ENCODE peak calls at places on chromosome 6, in eight cellular contexts. L is cardiac muscle cell, J is tibial nerve, G is astrocyte, I is Peyer's patch, Z is psoas muscle, W is neuronal stem cell, N is GM23248. S is an unnamed sample.

GRCh38 chr6:166258854-166259276 is 49.3 kb downstream of the PRR18 start:
- DNase-seq in L (no peak), J (peak), G (no peak), I (no peak), Z (no peak), W (no peak), N (no peak), S (no peak)

GRCh38 chr6:40586369-40586768 is 795 bp downstream of the LRFN2 start:
- DNase-seq in L (no peak), J (no peak), G (no peak), I (no peak), Z (no peak), W (no peak), N (no peak), S (no peak)

GRCh38 chr6:169250660-169251059 is 3.0 kb downstream of the THBS2 start:
- DNase-seq in L (peak), J (no peak), G (peak), I (peak), Z (no peak), W (no peak), N (peak), S (no peak)

GRCh38 chr6:112189494-112189893 is 64.9 kb downstream of the LAMA4 start:
- DNase-seq in L (no peak), J (no peak), G (peak), I (no peak), Z (peak), W (no peak), N (peak), S (no peak)

GRCh38 chr6:170174771-170175643 is 115.9 kb downstream of the DLL1 start:
- DNase-seq in L (no peak), J (no peak), G (no peak), I (peak), Z (no peak), W (no peak), N (no peak), S (no peak)

GRCh38 chr6:106975699-106976032 is 1.1 kb upstream of the CD24 start:
- DNase-seq in L (peak), J (no peak), G (peak), I (no peak), Z (no peak), W (peak), N (peak), S (no peak)

GRCh38 chr6:12896208-12896733 is 179.7 kb downstream of the PHACTR1 start:
- DNase-seq in L (no peak), J (no peak), G (no peak), I (no peak), Z (no peak), W (no peak), N (no peak), S (no peak)

GRCh38 chr6:115976321-115976870 is 84.3 kb downstream of the FRK start:
- DNase-seq in L (no peak), J (no peak), G (no peak), I (no peak), Z (no peak), W (no peak), N (no peak), S (no peak)

GRCh38 chr6:34513628-34514027 is 42.5 kb downstream of the SPDEF start:
- DNase-seq in L (no peak), J (no peak), G (no peak), I (no peak), Z (no peak), W (no peak), N (no peak), S (no peak)

GRCh38 chr6:138461647-138462046 is 37.6 kb downstream of the NHSL1 start:
- DNase-seq in L (no peak), J (no peak), G (no peak), I (no peak), Z (no peak), W (no peak), N (no peak), S (no peak)

GRCh38 chr6:138454976-138455706 is 44.2 kb downstream of the NHSL1 start:
- DNase-seq in L (no peak), J (no peak), G (peak), I (peak), Z (no peak), W (no peak), N (peak), S (no peak)

GRCh38 chr6:138451043-138451442 is 47.0 kb downstream of the HEBP2 start:
- DNase-seq in L (no peak), J (no peak), G (no peak), I (no peak), Z (no peak), W (no peak), N (no peak), S (no peak)

GRCh38 chr6:138455746-138456392 is 43.4 kb downstream of the NHSL1 start:
- DNase-seq in L (peak), J (no peak), G (peak), I (no peak), Z (no peak), W (no peak), N (peak), S (no peak)

GRCh38 chr6:138456393-138456775 is 42.9 kb downstream of the NHSL1 start:
- DNase-seq in L (no peak), J (no peak), G (no peak), I (no peak), Z (no peak), W (no peak), N (no peak), S (no peak)
- H3K4me3 ChIP-seq in L (no peak), J (no peak), G (no peak), I (no peak), Z (no peak), W (no peak), N (no peak), S (no peak)

GRCh38 chr6:150492941-150493340 is 106.7 kb upstream of the PLEKHG1 start:
- DNase-seq in L (peak), J (no peak), G (peak), I (no peak), Z (no peak), W (no peak), N (peak), S (peak)
- H3K4me3 ChIP-seq in L (no peak), J (no peak), G (no peak), I (no peak), Z (no peak), W (no peak), N (no peak), S (no peak)

DNA sequence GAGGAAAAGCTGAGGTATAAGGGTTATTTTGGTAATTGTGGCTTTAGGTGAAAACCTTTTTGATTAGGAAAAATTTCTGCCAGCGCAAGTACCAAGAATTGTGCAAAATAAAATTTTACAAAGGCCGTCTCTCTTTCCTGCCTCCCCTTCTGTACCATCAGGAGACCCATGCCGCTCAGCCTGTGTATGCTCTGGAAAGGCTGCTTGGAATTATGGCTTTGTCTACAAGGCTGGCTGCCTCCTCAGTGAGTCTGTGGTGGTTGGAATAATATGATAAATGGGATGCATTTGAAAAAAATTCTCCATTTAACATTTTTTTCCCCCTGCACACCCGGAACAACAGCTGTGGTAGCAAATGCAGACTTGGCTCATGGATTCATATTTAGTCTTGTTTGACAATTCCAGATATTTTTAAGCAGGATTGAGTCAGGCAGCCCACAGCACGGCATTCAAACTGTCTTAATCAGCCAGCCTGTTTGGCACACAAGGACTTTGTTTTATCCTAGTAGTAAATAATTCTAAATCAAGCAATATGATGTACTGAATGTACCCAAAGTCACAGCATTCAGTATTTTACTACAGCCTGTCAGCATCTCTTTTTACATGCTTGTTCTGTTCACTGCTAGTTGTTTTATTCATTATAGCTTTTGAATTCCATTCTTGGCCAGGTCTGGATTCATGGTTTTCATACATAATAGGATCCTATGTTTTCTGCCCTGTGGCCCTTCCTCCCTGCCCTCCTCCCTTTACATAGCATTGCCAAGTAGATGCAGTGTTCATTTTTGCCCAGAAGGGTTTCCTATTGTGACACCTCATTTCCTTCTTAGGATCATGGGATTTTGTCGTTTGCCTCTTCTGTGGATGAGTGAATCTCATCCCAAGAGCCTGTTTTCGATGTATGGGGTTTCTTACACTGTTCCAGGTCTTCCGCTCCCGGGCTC is 68.0 kb downstream of the LRRC1 start:
- DNase-seq in L (peak), J (no peak), G (peak), I (no peak), Z (no peak), W (no peak), N (peak), S (no peak)
- H3K4me3 ChIP-seq in L (no peak), J (no peak), G (peak), I (no peak), Z (no peak), W (no peak), N (no peak), S (no peak)

GRCh38 chr6:7111095-7111690 is 3.4 kb downstream of the RREB1 start:
- DNase-seq in L (no peak), J (no peak), G (no peak), I (no peak), Z (no peak), W (no peak), N (no peak), S (no peak)
- H3K4me3 ChIP-seq in L (no peak), J (no peak), G (no peak), I (no peak), Z (no peak), W (no peak), N (peak), S (no peak)